ENCODE peak calls at places on chromosomes 2 and 18, in five cellular contexts. H is RWPE1, Q is endothelial cell, K is natural killer cell, U is bronchial epithelial cell. A is an unnamed sample.

GRCh38 chr18:48953096-48953706 is 2.4 kb upstream of the SMAD7 start:
- DNase-seq in H (no peak), Q (no peak), K (no peak), U (no peak), A (no peak)

GRCh38 chr2:50769416-50769815 is 262.5 kb downstream of the NRXN1 start:
- DNase-seq in H (no peak), Q (peak), K (no peak), U (no peak), A (no peak)

GRCh38 chr2:12089496-12089895 is 343.1 kb downstream of the LPIN1 start:
- DNase-seq in H (no peak), Q (no peak), K (no peak), U (no peak), A (no peak)

GRCh38 chr2:40316631-40317030 is 135.3 kb downstream of the SLC8A1 start:
- DNase-seq in H (no peak), Q (no peak), K (no peak), U (no peak), A (no peak)

GRCh38 chr2:152716805-152717241 is 438 bp downstream of the PRPF40A start:
- DNase-seq in H (peak), Q (peak), K (no peak), U (peak), A (no peak)

GRCh38 chr18:3525870-3526420 is 76.0 kb downstream of the TGIF1 start:
- DNase-seq in H (no peak), Q (no peak), K (peak), U (no peak), A (no peak)

GRCh38 chr2:31415421-31415820 is 879 bp upstream of the XDH start:
- DNase-seq in H (no peak), Q (no peak), K (no peak), U (no peak), A (no peak)

GRCh38 chr2:44130441-44130840 is 38.2 kb upstream of the PPM1B start:
- DNase-seq in H (no peak), Q (no peak), K (no peak), U (peak), A (no peak)

GRCh38 chr2:69138247-69138754 is 125.3 kb downstream of the ANTXR1 start:
- DNase-seq in H (peak), Q (no peak), K (no peak), U (peak), A (no peak)

GRCh38 chr18:10437837-10438236 is 16.6 kb upstream of the APCDD1 start:
- DNase-seq in H (no peak), Q (no peak), K (no peak), U (no peak), A (no peak)
- TF ChIP-seq CTCF in H (no peak), Q (no peak), K (no peak), U (no peak), A (peak)

GRCh38 chr2:42337356-42337820 is 23.6 kb downstream of the COX7A2L start:
- DNase-seq in H (no peak), Q (no peak), K (no peak), U (no peak), A (no peak)
- TF ChIP-seq CTCF in H (no peak), Q (no peak), K (no peak), U (no peak), A (peak)

DNA sequence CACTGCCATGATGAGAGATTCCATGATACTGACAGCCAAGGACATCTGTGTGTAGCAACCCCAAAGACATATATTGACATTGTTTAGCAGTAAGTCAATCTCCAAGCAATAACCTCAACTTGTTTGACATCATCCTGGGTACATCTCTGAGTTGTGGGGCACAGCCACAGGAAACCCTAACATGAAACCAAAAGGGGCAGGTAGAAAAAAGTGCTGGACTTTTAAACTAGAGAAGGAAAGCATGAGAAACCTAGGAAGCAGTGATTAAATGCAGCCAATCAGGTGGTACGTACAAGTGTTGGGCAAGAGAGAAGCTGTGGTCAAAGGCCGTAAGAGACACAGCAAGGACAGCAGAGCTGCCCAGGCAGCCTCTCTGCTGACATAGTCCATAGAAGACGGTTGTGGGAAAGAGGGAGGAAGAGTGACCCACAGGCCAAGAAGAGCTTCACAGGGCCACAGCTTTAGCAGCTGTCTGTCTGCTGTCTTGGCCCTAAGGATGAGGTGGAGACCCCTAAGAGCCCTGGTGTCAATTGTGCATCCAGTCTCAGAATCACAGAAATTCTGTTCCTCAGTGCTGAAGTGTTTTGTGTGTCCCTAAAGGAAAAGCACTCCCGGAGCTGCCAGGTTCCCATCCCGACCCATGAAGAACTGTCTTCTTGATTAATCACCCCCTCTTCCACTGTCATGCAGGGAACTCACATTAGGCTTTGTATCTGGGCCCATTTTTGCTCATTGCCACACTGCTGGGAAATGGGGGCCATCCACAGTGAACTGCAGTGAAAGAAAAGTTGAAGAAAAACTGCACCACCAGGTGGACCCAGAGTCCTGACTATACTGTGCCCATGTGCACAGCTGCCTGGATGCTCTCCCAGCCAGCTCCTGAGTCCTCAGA is 25.4 kb upstream of the CHN1 start:
- DNase-seq in H (peak), Q (peak), K (no peak), U (peak), A (peak)
- TF ChIP-seq CTCF in H (peak), Q (no peak), K (no peak), U (peak), A (peak)

DNA sequence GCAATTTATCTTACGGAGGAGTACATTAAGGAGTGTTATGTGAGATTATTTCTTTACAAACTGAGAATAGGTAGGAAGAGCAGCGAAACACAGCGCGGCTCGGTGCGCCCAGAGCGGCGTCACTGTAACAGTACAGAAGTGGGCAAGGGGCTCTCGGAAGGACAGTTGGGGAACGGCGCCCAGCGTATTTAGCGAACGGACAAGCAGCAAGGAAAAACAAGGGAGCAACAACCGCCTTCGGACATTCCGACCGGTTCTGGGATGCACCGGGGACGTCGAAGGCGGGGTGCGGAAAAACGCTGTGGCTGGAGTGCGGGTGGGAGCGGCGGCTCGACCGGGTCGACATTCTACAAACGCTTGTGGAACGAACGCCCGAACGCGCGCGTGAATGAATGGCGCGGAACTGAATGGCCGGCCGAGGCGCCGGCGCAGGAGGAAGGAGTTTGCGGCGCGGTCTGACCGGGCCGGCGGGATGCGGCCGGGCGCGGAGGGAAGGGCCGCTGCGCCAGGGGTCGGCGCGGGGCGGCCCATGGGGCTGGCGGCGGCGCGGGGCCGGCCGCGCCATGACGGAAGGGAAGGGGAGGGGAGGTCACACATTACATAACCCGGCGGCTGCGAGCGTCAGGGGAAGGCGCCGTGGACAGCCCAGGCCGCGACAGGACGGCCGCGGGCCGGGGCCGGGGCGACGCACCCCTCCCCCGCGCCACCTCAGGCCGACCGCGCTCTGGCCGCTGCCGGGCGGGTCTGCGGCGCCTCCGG is 639 bp downstream of the REV1 start:
- DNase-seq in H (peak), Q (peak), K (peak), U (no peak), A (peak)
- TF ChIP-seq CTCF in H (no peak), Q (no peak), K (no peak), U (no peak), A (no peak)

DNA sequence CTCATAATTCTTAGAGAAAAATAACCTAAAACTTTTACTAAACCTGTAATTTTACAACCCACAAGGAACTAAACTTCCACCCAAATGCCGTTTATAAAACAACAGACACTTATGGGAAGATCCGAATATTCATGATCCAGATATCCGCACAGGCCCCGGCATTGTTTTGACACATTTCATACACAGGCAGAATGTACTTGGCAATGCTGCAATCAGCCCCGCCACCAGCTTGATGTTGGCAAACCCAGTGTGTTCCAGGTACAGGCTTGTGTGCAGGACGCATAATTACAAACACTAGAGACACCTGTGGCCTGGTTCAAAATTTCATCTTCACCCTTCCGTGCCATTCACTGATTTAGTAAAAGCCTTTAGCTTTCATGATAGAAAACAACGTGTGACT is 393.0 kb upstream of the SALL3 start:
- DNase-seq in H (no peak), Q (no peak), K (no peak), U (no peak), A (no peak)
- TF ChIP-seq CTCF in H (no peak), Q (no peak), K (no peak), U (no peak), A (no peak)